ENCODE peak calls at places on chromosome 21, in five cellular contexts. S, T, C, Z and K are unnamed samples.

GRCh38 chr21:14768042-14768441 is 221.9 kb upstream of the SAMSN1 start:
- DNase-seq in S (no peak), T (no peak), C (no peak), Z (no peak), K (no peak)

GRCh38 chr21:38244407-38244787 is 12.4 kb upstream of the KCNJ15 start:
- DNase-seq in S (no peak), T (peak; percentile 29), C (no peak), Z (no peak), K (no peak)

GRCh38 chr21:17576080-17576835 is 36.4 kb downstream of the BTG3 start:
- DNase-seq in S (no peak), T (peak; percentile 29), C (no peak), Z (no peak), K (no peak)

GRCh38 chr21:39016740-39017315 is 166.4 kb downstream of the PSMG1 start:
- DNase-seq in S (no peak), T (no peak), C (no peak), Z (no peak), K (peak; percentile 19)

GRCh38 chr21:43937051-43937832 is 72.2 kb downstream of the AGPAT3 start:
- DNase-seq in S (no peak), T (no peak), C (no peak), Z (no peak), K (no peak)

GRCh38 chr21:38082936-38083335 is 166.7 kb upstream of the KCNJ6 start:
- DNase-seq in S (peak; percentile 48), T (no peak), C (no peak), Z (no peak), K (no peak)

GRCh38 chr21:44618909-44619308 is 7.0 kb downstream of the KRTAP10-8 start:
- DNase-seq in S (no peak), T (no peak), C (no peak), Z (no peak), K (no peak)

GRCh38 chr21:30391615-30392014 is 4.2 kb upstream of the KRTAP13-1 start:
- DNase-seq in S (no peak), T (no peak), C (no peak), Z (no peak), K (no peak)

GRCh38 chr21:27129215-27129614 is 162.3 kb upstream of the ADAMTS5 start:
- DNase-seq in S (no peak), T (no peak), C (no peak), Z (no peak), K (no peak)

GRCh38 chr21:37367758-37368535 is 1.4 kb downstream of the DYRK1A start:
- DNase-seq in S (peak; percentile 31), T (peak; percentile 55), C (no peak), Z (no peak), K (no peak)

GRCh38 chr21:29406385-29406784 is 107.7 kb downstream of the BACH1 start:
- DNase-seq in S (no peak), T (peak; percentile 14), C (no peak), Z (no peak), K (no peak)

GRCh38 chr21:36491191-36491916 is 11.4 kb upstream of the CLDN14 start:
- DNase-seq in S (no peak), T (peak; percentile 60), C (peak; percentile 26), Z (no peak), K (no peak)

GRCh38 chr21:19120591-19120990 is 717.0 kb upstream of the TMPRSS15 start:
- DNase-seq in S (no peak), T (no peak), C (no peak), Z (no peak), K (no peak)

GRCh38 chr21:29904359-29905282 is 35.2 kb downstream of the GRIK1 start:
- DNase-seq in S (peak; percentile 20), T (peak; percentile 14), C (no peak), Z (no peak), K (no peak)

GRCh38 chr21:44413566-44414290 is 41.6 kb upstream of the LRRC3 start:
- DNase-seq in S (no peak), T (no peak), C (no peak), Z (peak; percentile 63), K (no peak)

GRCh38 chr21:29166333-29166732 is 35.9 kb downstream of the MAP3K7CL start:
- DNase-seq in S (no peak), T (no peak), C (no peak), Z (no peak), K (no peak)

GRCh38 chr21:22083899-22084298 is 1085.7 kb downstream of the NCAM2 start:
- DNase-seq in S (no peak), T (no peak), C (no peak), Z (no peak), K (no peak)

GRCh38 chr21:21101911-21102310 is 103.7 kb downstream of the NCAM2 start:
- DNase-seq in S (no peak), T (peak; percentile 77), C (peak; percentile 29), Z (no peak), K (no peak)

GRCh38 chr21:43748622-43749021 is 27.5 kb downstream of the CSTB start:
- DNase-seq in S (no peak), T (no peak), C (no peak), Z (no peak), K (no peak)

GRCh38 chr21:39647476-39647875 is 34.7 kb downstream of the B3GALT5 start:
- DNase-seq in S (no peak), T (peak; percentile 92), C (no peak), Z (no peak), K (peak; percentile 22)

GRCh38 chr21:36630485-36631206 is 68.3 kb upstream of the SIM2 start:
- DNase-seq in S (peak; percentile 12), T (peak; percentile 15), C (no peak), Z (no peak), K (no peak)

GRCh38 chr21:17536381-17536780 is 23.5 kb downstream of the CXADR start:
- DNase-seq in S (no peak), T (no peak), C (no peak), Z (no peak), K (no peak)

GRCh38 chr21:40707271-40707670 is 139.7 kb downstream of the DSCAM start:
- DNase-seq in S (peak; percentile 57), T (peak; percentile 54), C (no peak), Z (no peak), K (no peak)

GRCh38 chr21:21137986-21138385 is 139.8 kb downstream of the NCAM2 start:
- DNase-seq in S (no peak), T (peak; percentile 83), C (no peak), Z (no peak), K (no peak)

GRCh38 chr21:43624343-43624742 is 34.9 kb downstream of the HSF2BP start:
- DNase-seq in S (no peak), T (no peak), C (no peak), Z (no peak), K (no peak)

GRCh38 chr21:15009964-15010363 is 54.8 kb downstream of the NRIP1 start:
- DNase-seq in S (no peak), T (peak; percentile 90), C (peak; percentile 63), Z (no peak), K (no peak)

GRCh38 chr21:44383216-44383615 is 29.8 kb downstream of the TRPM2 start:
- DNase-seq in S (no peak), T (no peak), C (no peak), Z (no peak), K (no peak)

GRCh38 chr21:28311776-28312175 is 680.9 kb downstream of the LTN1 start:
- DNase-seq in S (no peak), T (no peak), C (no peak), Z (no peak), K (no peak)

GRCh38 chr21:35368326-35368725 is 319.2 kb upstream of the RUNX1 start:
- DNase-seq in S (peak; percentile 61), T (no peak), C (no peak), Z (no peak), K (no peak)
- TF ChIP-seq CTCF in S (no peak), T (no peak), C (no peak), Z (no peak), K (no peak)

GRCh38 chr21:9767592-9768375 is 753.6 kb upstream of the TPTE start:
- DNase-seq in S (no peak), T (no peak), C (no peak), Z (peak; percentile 81), K (no peak)

GRCh38 chr21:9760398-9761074 is 760.8 kb upstream of the TPTE start:
- DNase-seq in S (no peak), T (no peak), C (no peak), Z (no peak), K (no peak)

GRCh38 chr21:9763306-9763705 is 758.1 kb upstream of the TPTE start:
- DNase-seq in S (no peak), T (no peak), C (no peak), Z (no peak), K (no peak)

GRCh38 chr21:9759972-9760371 is 761.4 kb upstream of the TPTE start:
- DNase-seq in S (no peak), T (no peak), C (no peak), Z (no peak), K (no peak)

DNA sequence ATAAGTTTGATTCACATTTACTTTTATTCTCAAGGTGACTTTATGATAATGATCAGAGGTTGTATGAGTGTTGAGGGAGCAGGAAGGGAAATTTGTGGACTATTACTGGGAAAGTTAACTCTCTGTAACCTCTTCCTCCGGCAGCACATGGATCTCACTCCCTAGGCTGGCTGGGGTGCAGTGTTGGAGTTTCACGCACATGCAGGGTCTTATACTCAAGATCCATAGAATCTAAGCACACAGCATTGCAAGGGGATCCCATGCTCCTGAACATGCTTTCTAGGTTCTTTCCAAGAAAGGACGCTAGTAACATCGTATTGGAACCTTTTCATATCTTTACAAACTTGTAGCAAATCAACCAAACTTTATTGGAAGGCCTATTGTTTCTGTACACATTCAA is 757.6 kb upstream of the TPTE start:
- DNase-seq in S (no peak), T (no peak), C (no peak), Z (no peak), K (no peak)
- H3K4me3 ChIP-seq in S (no peak overlapping the region), T (no peak overlapping the region), C (no peak overlapping the region), Z (no peak overlapping the region), K (no peak overlapping the region)

GRCh38 chr21:25997788-25998611 is 172.6 kb downstream of the APP start:
- DNase-seq in S (peak; percentile 83), T (no peak), C (no peak), Z (no peak), K (no peak)

GRCh38 chr21:26005464-26005863 is 165.1 kb downstream of the APP start:
- DNase-seq in S (no peak), T (no peak), C (no peak), Z (no peak), K (no peak)

GRCh38 chr21:25999935-26000582 is 170.5 kb downstream of the APP start:
- DNase-seq in S (no peak), T (no peak), C (no peak), Z (no peak), K (no peak)

GRCh38 chr21:26003428-26003827 is 167.1 kb downstream of the APP start:
- DNase-seq in S (no peak), T (no peak), C (no peak), Z (no peak), K (no peak)

DNA sequence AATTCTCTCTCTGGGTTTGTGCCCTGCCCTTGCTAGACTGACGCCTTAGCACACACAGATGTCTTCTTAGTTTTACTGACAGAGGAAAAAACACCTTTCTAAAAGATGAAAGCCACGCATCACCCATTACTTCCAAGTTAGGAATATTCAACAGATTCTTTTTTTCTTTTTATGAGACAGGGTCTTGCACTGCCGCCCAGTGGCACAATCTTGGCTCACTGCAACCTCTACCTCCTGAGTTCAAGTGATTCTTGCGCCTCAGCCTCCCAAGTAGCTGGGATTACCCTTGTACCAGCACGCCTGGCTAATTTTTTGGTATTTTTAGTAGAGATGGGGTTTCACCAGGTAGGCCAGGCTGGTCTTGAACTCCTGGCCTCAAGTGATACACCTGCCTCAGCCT is 169.2 kb downstream of the APP start:
- DNase-seq in S (no peak), T (no peak), C (no peak), Z (no peak), K (no peak)
- TF ChIP-seq CTCF in S (no peak), T (no peak), C (no peak), Z (no peak), K (no peak)

GRCh38 chr21:16324630-16325029 is 594.8 kb downstream of the USP25 start:
- DNase-seq in S (no peak), T (no peak), C (no peak), Z (no peak), K (no peak)

GRCh38 chr21:16330340-16331319 is 600.8 kb downstream of the USP25 start:
- DNase-seq in S (peak; percentile 56), T (peak; percentile 71), C (peak; percentile 24), Z (no peak), K (peak; percentile 72)
- H3K4me3 ChIP-seq in S (no peak overlapping the region), T (no peak overlapping the region), C (no peak overlapping the region), Z (no peak overlapping the region), K (no peak overlapping the region)